ENCODE peak calls at places on chromosomes 12 and 14, in eight cellular contexts. I is cardiac muscle cell; B is fibroblast of lung; F is lower lobe of right lung; O is tibial artery; W is CD8-positive, alpha-beta T cell; L is gastrocnemius medialis; M is endothelial cell of umbilical vein. X is an unnamed sample.

GRCh38 chr12:112970391-112970790 is 7.9 kb upstream of the OAS2 start:
- DNase-seq in I (no peak), F (no peak), L (no peak), W (no peak), O (no peak), B (no peak), M (no peak), X (no peak)

GRCh38 chr14:54881235-54881760 is 21.3 kb downstream of the GCH1 start:
- DNase-seq in O (no peak), M (no peak), B (peak), F (no peak), L (no peak), I (no peak), W (peak), X (peak)

GRCh38 chr12:92304335-92305066 is 158.9 kb upstream of the BTG1 start:
- DNase-seq in M (peak), L (no peak), O (no peak), I (no peak), F (no peak), W (no peak), B (no peak), X (no peak)

GRCh38 chr12:116089080-116089479 is 188.4 kb downstream of the MED13L start:
- DNase-seq in B (no peak), I (no peak), F (no peak), L (no peak), O (no peak), M (no peak), W (no peak), X (no peak)

GRCh38 chr12:94208433-94208921 is 60.1 kb downstream of the PLXNC1 start:
- DNase-seq in I (no peak), B (no peak), L (no peak), F (no peak), W (no peak), O (no peak), M (no peak), X (no peak)

GRCh38 chr12:69998922-69999321 is 173.9 kb downstream of the MYRFL start:
- DNase-seq in B (no peak), I (no peak), W (no peak), O (no peak), L (no peak), F (no peak), M (no peak), X (no peak)

GRCh38 chr14:68939893-68940613 is 39.0 kb downstream of the ACTN1 start:
- DNase-seq in B (peak), M (peak), O (peak), I (peak), W (no peak), L (no peak), F (no peak), X (peak)

GRCh38 chr12:132163041-132163910 is 19.0 kb downstream of the NOC4L start:
- DNase-seq in W (no peak), L (no peak), M (no peak), B (no peak), F (no peak), I (no peak), O (no peak), X (no peak)

GRCh38 chr12:105935106-105935505 is 203.6 kb downstream of the NUAK1 start:
- DNase-seq in M (no peak), B (no peak), O (no peak), W (no peak), L (no peak), F (no peak), I (no peak), X (no peak)

GRCh38 chr12:113684908-113685512 is 213.3 kb upstream of the LHX5 start:
- DNase-seq in M (no peak), I (no peak), L (no peak), F (no peak), B (no peak), W (no peak), O (no peak), X (no peak)

GRCh38 chr12:68342966-68343365 is 10.8 kb upstream of the MDM1 start:
- DNase-seq in I (no peak), B (no peak), F (no peak), W (no peak), M (no peak), L (no peak), O (no peak), X (no peak)

GRCh38 chr12:104457746-104458644 is 1.2 kb downstream of the CHST11 start:
- DNase-seq in B (no peak), W (peak), F (peak), O (peak), L (no peak), I (peak), M (peak), X (peak)

GRCh38 chr14:52949711-52950409 is 990 bp downstream of the FERMT2 start:
- DNase-seq in I (peak), F (no peak), B (peak), W (no peak), M (peak), O (peak), L (peak), X (peak)

GRCh38 chr12:106773286-106773685 is 1.2 kb upstream of the RIC8B start:
- DNase-seq in I (no peak), L (no peak), B (no peak), F (no peak), O (no peak), M (no peak), W (no peak), X (no peak)

GRCh38 chr12:71440393-71441349 is 1.1 kb downstream of the LGR5 start:
- DNase-seq in L (no peak), I (peak), O (no peak), W (no peak), B (no peak), F (no peak), M (no peak), X (peak)

GRCh38 chr12:59452259-59452658 is 143.6 kb upstream of the SLC16A7 start:
- DNase-seq in I (no peak), L (no peak), B (peak), W (no peak), M (peak), F (no peak), O (no peak), X (peak)

GRCh38 chr12:106282457-106283097 is 20.0 kb upstream of the TCP11L2 start:
- DNase-seq in O (no peak), M (peak), L (no peak), I (peak), F (peak), B (peak), W (peak), X (peak)

GRCh38 chr14:65704850-65705249 is 292.3 kb downstream of the FUT8 start:
- DNase-seq in W (no peak), M (no peak), F (no peak), B (no peak), L (no peak), O (no peak), I (peak), X (no peak)

GRCh38 chr12:124368421-124369032 is 73.6 kb downstream of the RFLNA start:
- DNase-seq in I (no peak), L (no peak), M (no peak), B (no peak), W (no peak), F (no peak), O (no peak), X (no peak)

GRCh38 chr14:50520947-50521815 is 11.2 kb downstream of the MAP4K5 start:
- DNase-seq in F (no peak), I (no peak), O (no peak), L (no peak), B (peak), M (peak), W (peak), X (peak)

GRCh38 chr12:93173178-93173957 is 204.4 kb upstream of the NUDT4 start:
- DNase-seq in W (no peak), O (no peak), M (no peak), I (no peak), L (no peak), F (no peak), B (peak), X (no peak)

GRCh38 chr12:9721394-9722092 is 11.4 kb downstream of the CLECL1 start:
- DNase-seq in I (no peak), M (peak), L (no peak), W (no peak), O (no peak), B (peak), F (no peak), X (no peak)

GRCh38 chr14:50875359-50876090 is 3.7 kb downstream of the ABHD12B start:
- DNase-seq in M (no peak), F (no peak), O (no peak), B (no peak), W (peak), L (no peak), I (no peak), X (peak)

GRCh38 chr12:120762093-120762492 is 36.5 kb downstream of the ACADS start:
- DNase-seq in M (no peak), W (no peak), O (no peak), B (no peak), L (no peak), F (no peak), I (no peak), X (peak)

GRCh38 chr14:51401272-51401671 is 161.2 kb downstream of the TMX1 start:
- DNase-seq in M (no peak), B (no peak), W (no peak), L (peak), F (no peak), O (no peak), I (no peak), X (no peak)

GRCh38 chr12:89353188-89353822 is 1.0 kb upstream of the DUSP6 start:
- DNase-seq in F (peak), B (peak), I (peak), W (peak), O (peak), M (peak), L (peak), X (peak)

GRCh38 chr12:114698566-114699163 is 14.7 kb upstream of the TBX3 start:
- DNase-seq in F (no peak), B (no peak), L (no peak), O (no peak), M (no peak), W (no peak), I (no peak), X (peak)

GRCh38 chr12:119989619-119990381 is 764 bp downstream of the BICDL1 start:
- DNase-seq in L (peak), M (peak), I (peak), B (peak), W (peak), F (peak), O (peak), X (peak)

GRCh38 chr14:57136669-57137068 is 132.0 kb downstream of the EXOC5 start:
- DNase-seq in F (no peak), B (no peak), M (no peak), O (no peak), I (no peak), W (no peak), L (peak), X (no peak)

GRCh38 chr12:123522164-123522563 is 11.4 kb downstream of the RILPL1 start:
- DNase-seq in L (no peak), B (no peak), W (no peak), F (no peak), I (peak), O (no peak), M (no peak), X (peak)

GRCh38 chr12:43285248-43285647 is 266.8 kb downstream of the ADAMTS20 start:
- DNase-seq in F (no peak), I (no peak), B (peak), W (no peak), L (no peak), O (no peak), M (peak), X (no peak)

GRCh38 chr14:74945852-74946658 is 9.3 kb downstream of the PGF start:
- DNase-seq in I (peak), O (peak), B (peak), M (peak), L (peak), W (peak), F (peak), X (peak)
- TF ChIP-seq CTCF in I (peak), O (peak), B (peak), M (peak), L (peak), W (peak), F (peak), X (peak)

DNA sequence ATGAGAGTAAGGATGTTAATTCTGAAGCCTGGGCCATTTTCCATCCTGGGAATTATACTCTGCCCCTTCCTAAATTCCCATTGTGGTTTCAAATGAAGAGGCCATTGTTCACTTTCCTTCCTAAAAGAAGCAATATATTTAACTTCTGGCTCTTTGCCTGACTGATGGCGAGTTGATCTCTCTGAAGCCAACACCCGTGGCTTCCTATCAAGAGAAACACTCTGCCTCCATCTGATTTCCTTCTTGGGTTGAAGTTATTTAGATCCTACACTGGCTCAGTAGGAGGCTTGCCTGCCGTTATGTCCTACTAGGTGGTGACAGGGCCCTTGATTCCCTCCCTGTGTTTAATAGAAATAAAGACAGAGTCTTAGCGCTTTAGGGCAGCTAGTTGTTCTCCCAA is 97.4 kb downstream of the PRKCH start:
- DNase-seq in O (no peak), B (no peak), I (peak), L (no peak), W (no peak), F (no peak), M (peak), X (no peak)
- H3K27ac ChIP-seq in O (peak), B (no peak), I (peak), L (peak), W (no peak), F (no peak), M (peak), X (no peak)

DNA sequence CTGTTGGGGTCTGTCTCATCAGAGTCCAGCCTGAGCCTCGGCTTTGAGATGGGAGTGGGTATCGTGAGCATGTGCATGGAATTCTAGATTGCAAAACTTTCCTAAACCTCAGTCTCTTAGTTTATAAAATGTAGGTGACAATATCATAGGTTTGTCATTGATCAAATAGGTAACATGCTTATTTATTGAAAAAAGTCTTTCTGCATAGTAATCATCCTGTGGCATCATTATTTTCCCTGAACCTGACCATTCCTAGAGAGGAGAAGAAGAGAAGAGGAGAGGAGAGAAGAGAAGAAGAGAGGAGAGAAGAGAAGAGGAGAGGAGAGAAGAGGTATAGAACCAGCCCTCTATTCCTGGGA is 4.1 kb downstream of the SMIM41 start:
- DNase-seq in L (no peak), M (no peak), I (no peak), F (no peak), O (no peak), W (no peak), B (no peak), X (no peak)
- TF ChIP-seq CTCF in L (no peak), M (no peak), I (no peak), F (no peak), O (no peak), W (peak), B (no peak), X (no peak)

GRCh38 chr14:93857500-93857899 is 69.2 kb upstream of the PRIMA1 start:
- DNase-seq in B (no peak), F (no peak), L (no peak), I (peak), W (no peak), O (no peak), M (no peak), X (no peak)

GRCh38 chr14:93861846-93862641 is 65.1 kb upstream of the FAM181A start:
- DNase-seq in L (no peak), M (no peak), F (no peak), W (no peak), O (no peak), B (no peak), I (no peak), X (no peak)

GRCh38 chr14:93859957-93860356 is 67.2 kb upstream of the FAM181A start:
- DNase-seq in F (no peak), W (no peak), I (no peak), M (no peak), O (no peak), L (no peak), B (no peak), X (no peak)

GRCh38 chr14:93857081-93857480 is 68.8 kb upstream of the PRIMA1 start:
- DNase-seq in L (no peak), I (no peak), O (no peak), W (no peak), M (no peak), B (no peak), F (no peak), X (no peak)

GRCh38 chr14:93858896-93859295 is 68.2 kb upstream of the FAM181A start:
- DNase-seq in L (no peak), I (no peak), M (no peak), W (no peak), F (no peak), B (no peak), O (no peak), X (no peak)
- H3K27ac ChIP-seq in L (no peak), I (no peak), M (no peak), W (no peak), F (no peak), B (no peak), O (no peak), X (no peak)

GRCh38 chr12:13358391-13358905 is 161.9 kb downstream of the EMP1 start:
- DNase-seq in M (no peak), B (no peak), O (no peak), I (no peak), W (no peak), L (no peak), F (no peak), X (no peak)
- TF ChIP-seq CTCF in M (no peak), B (no peak), O (no peak), I (no peak), W (no peak), L (no peak), F (no peak), X (no peak)

GRCh38 chr12:48973531-48973930 is 2.0 kb upstream of the WNT10B start:
- DNase-seq in W (no peak), I (no peak), F (peak), L (no peak), M (no peak), B (peak), O (no peak), X (peak)
- H3K27ac ChIP-seq in W (no peak), I (no peak), F (no peak), L (no peak), M (no peak), B (no peak), O (no peak), X (peak)

DNA sequence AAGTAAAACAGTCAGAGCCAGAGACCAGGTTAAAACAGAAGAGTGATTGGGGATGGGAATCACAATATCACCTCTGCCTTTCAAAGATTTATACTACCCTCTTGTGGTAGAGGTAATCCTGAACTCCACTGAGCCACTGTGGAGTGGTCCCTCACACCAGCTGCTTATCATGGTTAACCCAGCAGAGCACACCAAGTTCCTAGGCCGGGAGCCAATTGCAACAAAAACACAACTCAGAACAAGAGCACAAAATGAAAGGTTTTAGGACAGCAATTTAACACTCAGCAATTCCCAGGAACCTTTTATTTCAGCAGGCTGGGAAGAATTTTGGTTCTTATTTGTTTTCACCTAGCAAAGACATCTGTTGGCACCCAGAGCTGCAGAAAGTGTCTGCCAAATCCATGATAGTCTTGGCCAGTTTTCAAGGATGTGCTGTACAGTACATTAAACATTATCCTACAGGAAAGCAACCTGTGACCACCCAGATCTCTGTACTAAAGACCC is 220.5 kb upstream of the ATXN7L3B start:
- DNase-seq in W (no peak), B (peak), F (no peak), L (no peak), M (peak), I (peak), O (no peak), X (no peak)
- TF ChIP-seq CTCF in W (no peak), B (no peak), F (no peak), L (no peak), M (no peak), I (peak), O (no peak), X (peak)

X was measured in osteoblast.